ENCODE peak calls at places on chromosomes 3 and 15, in ten cellular contexts. S, Q, H, M, L, B, C, J, A and W are unnamed samples.

GRCh38 chr3:178078933-178079332 is 457.3 kb upstream of the KCNMB2 start:
- ATAC-seq in S (peak; percentile 66), Q (peak; percentile 59), H (peak; percentile 92), M (peak; percentile 91), L (no peak), B (no peak), C (peak; percentile 17), J (peak; percentile 74), A (no peak), W (peak; percentile 54)

GRCh38 chr15:68300115-68300940 is 22.8 kb downstream of the FEM1B start:
- ATAC-seq in S (no peak), Q (no peak), H (no peak), M (no peak), L (no peak), B (peak; percentile 89), C (no peak), J (no peak), A (peak; percentile 25), W (no peak)

GRCh38 chr15:31471731-31472430 is 145.2 kb downstream of the KLF13 start:
- ATAC-seq in S (peak; percentile 64), Q (peak; percentile 73), H (peak; percentile 68), M (no peak), L (no peak), B (no peak), C (no peak), J (peak; percentile 91), A (peak; percentile 70), W (peak; percentile 77)

GRCh38 chr3:55571913-55572312 is 84.8 kb upstream of the WNT5A start:
- ATAC-seq in S (peak; percentile 55), Q (peak; percentile 52), H (peak; percentile 92), M (peak; percentile 97), L (peak; percentile 18), B (peak; percentile 80), C (peak; percentile 78), J (no peak), A (no peak), W (peak; percentile 84)

GRCh38 chr15:62060116-62060895 is at the start of gene VPS13C:
- ATAC-seq in S (peak; percentile 100), Q (peak; percentile 93), H (peak; percentile 100), M (peak; percentile 99), L (peak; percentile 91), B (peak; percentile 97), C (peak; percentile 96), J (peak; percentile 99), A (peak; percentile 95), W (peak; percentile 100)

GRCh38 chr3:123295901-123296250 is 94.1 kb downstream of the SEC22A start:
- ATAC-seq in S (no peak), Q (no peak), H (no peak), M (no peak), L (no peak), B (no peak), C (no peak), J (no peak), A (no peak), W (no peak)

GRCh38 chr3:187744169-187745151 is 808 bp downstream of the BCL6 start:
- ATAC-seq in S (peak; percentile 39), Q (peak; percentile 19), H (peak; percentile 38), M (peak; percentile 38), L (no peak), B (peak; percentile 16), C (peak; percentile 24), J (peak; percentile 29), A (peak; percentile 20), W (no peak)

GRCh38 chr3:56788506-56788905 is 13.2 kb downstream of the ARHGEF3 start:
- ATAC-seq in S (no peak), Q (no peak), H (no peak), M (no peak), L (no peak), B (no peak), C (no peak), J (no peak), A (no peak), W (no peak)

GRCh38 chr15:51310064-51310463 is 28.3 kb downstream of the CYP19A1 start:
- ATAC-seq in S (peak; percentile 50), Q (peak; percentile 37), H (peak; percentile 30), M (no peak), L (no peak), B (no peak), C (no peak), J (no peak), A (no peak), W (peak; percentile 54)

GRCh38 chr3:50164056-50164455 is 8.9 kb downstream of the SEMA3F start:
- ATAC-seq in S (peak; percentile 62), Q (peak; percentile 30), H (no peak), M (no peak), L (peak; percentile 52), B (no peak), C (peak; percentile 32), J (no peak), A (peak; percentile 74), W (peak; percentile 67)

GRCh38 chr3:79018671-79019136 is 749.1 kb downstream of the ROBO1 start:
- ATAC-seq in S (peak; percentile 89), Q (peak; percentile 80), H (peak; percentile 88), M (peak; percentile 84), L (peak; percentile 44), B (peak; percentile 69), C (peak; percentile 78), J (peak; percentile 84), A (peak; percentile 85), W (peak; percentile 57)

GRCh38 chr15:48355377-48355776 is 24.1 kb downstream of the DUT start:
- ATAC-seq in S (no peak), Q (peak; percentile 28), H (peak; percentile 43), M (no peak), L (no peak), B (peak; percentile 78), C (no peak), J (peak; percentile 83), A (peak; percentile 66), W (peak; percentile 54)

GRCh38 chr3:191282262-191283215 is 46.7 kb upstream of the CCDC50 start:
- ATAC-seq in S (no peak), Q (no peak), H (no peak), M (no peak), L (peak; percentile 95), B (no peak), C (no peak), J (no peak), A (no peak), W (no peak)
- H3K4me3 ChIP-seq in S (no peak overlapping the region), Q (no peak overlapping the region), H (no peak overlapping the region), M (no peak overlapping the region), L (no peak overlapping the region), B (no peak overlapping the region), C (no peak overlapping the region), J (no peak overlapping the region), A (no peak overlapping the region), W (no peak overlapping the region)

DNA sequence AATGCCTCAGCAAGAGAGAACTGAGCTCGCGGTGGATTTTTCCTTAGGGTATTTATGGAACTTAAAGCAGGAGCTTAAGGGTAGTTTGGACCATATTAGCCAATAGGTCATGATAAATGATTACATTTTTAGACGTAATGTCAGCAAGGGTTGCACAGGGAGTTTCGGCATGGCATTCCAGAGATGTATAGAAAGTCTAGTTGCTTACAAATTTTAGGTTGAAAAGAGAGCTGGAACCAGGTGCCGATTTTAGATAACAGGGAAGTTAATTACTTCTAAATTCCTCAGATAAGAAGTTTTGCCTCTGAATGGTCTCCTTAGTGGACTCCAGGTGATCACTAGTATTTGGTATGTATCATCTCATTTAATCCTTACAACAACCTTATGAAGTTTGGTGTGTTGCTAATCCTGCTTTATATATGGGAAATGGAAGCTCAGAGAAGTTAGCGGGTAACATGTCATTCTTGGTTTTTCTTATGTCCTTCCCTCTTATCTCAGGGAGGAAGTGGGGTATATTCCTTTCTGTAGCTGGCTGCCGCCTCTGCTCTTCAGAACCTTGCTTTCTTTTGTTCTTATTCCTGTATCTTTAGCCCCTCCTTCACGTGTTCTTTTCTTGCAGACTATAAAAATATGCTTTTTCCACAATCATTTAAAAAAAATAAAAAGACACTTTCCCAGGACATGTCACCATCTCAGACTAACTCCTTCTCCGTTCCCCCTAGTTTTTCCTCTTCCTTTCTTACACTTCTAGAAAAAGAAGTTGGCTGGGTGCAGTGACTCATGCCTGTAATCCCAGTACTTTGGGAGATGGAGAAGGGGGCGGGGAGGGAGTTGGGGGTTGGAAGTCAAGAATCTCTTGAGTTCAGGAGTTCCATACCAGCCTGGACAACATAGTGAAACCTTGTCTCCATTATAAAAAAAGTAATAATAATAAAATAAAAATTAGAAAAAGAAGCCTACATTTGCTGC is 25.7 kb downstream of the IQGAP1 start:
- ATAC-seq in S (peak; percentile 48), Q (peak; percentile 51), H (peak; percentile 61), M (peak; percentile 23), L (no peak), B (peak; percentile 8), C (no peak), J (peak; percentile 58), A (peak; percentile 51), W (no peak)
- H3K4me3 ChIP-seq in S (no peak overlapping the region), Q (peak overlapping the region; percentile 15), H (no peak overlapping the region), M (no peak overlapping the region), L (no peak overlapping the region), B (no peak overlapping the region), C (no peak overlapping the region), J (no peak overlapping the region), A (no peak overlapping the region), W (no peak overlapping the region)

DNA sequence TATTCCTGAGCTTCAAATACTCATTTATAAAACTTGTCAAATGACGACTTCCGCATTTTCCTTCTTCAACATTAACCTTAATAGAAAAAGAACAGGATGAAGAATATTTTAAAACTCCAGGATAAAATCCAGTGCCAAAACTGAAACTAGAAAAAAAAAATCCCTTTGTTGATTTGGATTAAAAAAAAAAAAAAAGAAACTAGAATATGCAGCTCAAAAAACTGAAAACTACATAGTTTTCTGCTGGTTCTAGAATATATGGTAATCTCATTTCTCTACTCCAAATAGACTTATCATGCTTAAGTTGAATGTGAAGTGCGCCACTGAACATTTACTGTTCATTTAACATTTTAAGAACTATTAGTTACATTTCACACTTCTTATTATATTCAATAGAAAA is 6.0 kb downstream of the TRA2B start:
- ATAC-seq in S (no peak), Q (no peak), H (no peak), M (no peak), L (no peak), B (no peak), C (no peak), J (no peak), A (no peak), W (no peak)
- H3K4me3 ChIP-seq in S (no peak overlapping the region), Q (peak overlapping the region; percentile 63), H (peak overlapping the region; percentile 40), M (peak overlapping the region; percentile 100), L (peak overlapping the region; percentile 89), B (no peak overlapping the region), C (peak overlapping the region; percentile 3), J (peak overlapping the region; percentile 72), A (peak overlapping the region; percentile 99), W (peak overlapping the region; percentile 95)

GRCh38 chr3:127699098-127699945 is 26.6 kb downstream of the ABTB1 start:
- ATAC-seq in S (no peak), Q (peak; percentile 6), H (no peak), M (no peak), L (no peak), B (no peak), C (no peak), J (no peak), A (no peak), W (no peak)

GRCh38 chr3:127698264-127699097 is 25.7 kb downstream of the ABTB1 start:
- ATAC-seq in S (peak; percentile 0), Q (no peak), H (peak; percentile 1), M (no peak), L (no peak), B (no peak), C (peak; percentile 1), J (no peak), A (no peak), W (no peak)

GRCh38 chr3:127700406-127700805 is 27.7 kb downstream of the ABTB1 start:
- ATAC-seq in S (no peak), Q (no peak), H (no peak), M (no peak), L (no peak), B (no peak), C (no peak), J (no peak), A (no peak), W (no peak)

GRCh38 chr3:127699946-127700300 is 27.2 kb downstream of the ABTB1 start:
- ATAC-seq in S (no peak), Q (no peak), H (no peak), M (no peak), L (no peak), B (no peak), C (no peak), J (no peak), A (no peak), W (no peak)

GRCh38 chr3:127697531-127698240 is 24.9 kb downstream of the ABTB1 start:
- ATAC-seq in S (peak; percentile 87), Q (peak; percentile 73), H (peak; percentile 85), M (peak; percentile 78), L (peak; percentile 59), B (peak; percentile 72), C (peak; percentile 83), J (peak; percentile 88), A (peak; percentile 85), W (peak; percentile 85)
- H3K4me3 ChIP-seq in S (no peak overlapping the region), Q (no peak overlapping the region), H (no peak overlapping the region), M (no peak overlapping the region), L (no peak overlapping the region), B (no peak overlapping the region), C (peak overlapping the region; percentile 8), J (no peak overlapping the region), A (no peak overlapping the region), W (peak overlapping the region; percentile 36)